ENCODE peak calls at places on chromosomes 2 and 18, in six cellular contexts. G is H1, B is A549, A is K562, R is endothelial cell of umbilical vein, S is HepG2. M is an unnamed sample.

GRCh38 chr2:236968101-236968886 is 117.4 kb upstream of the COPS8 start:
- DNase-seq in G (no peak), B (no peak), A (no peak), R (no peak), S (peak), M (no peak)

GRCh38 chr18:76699923-76700322 is 122.4 kb upstream of the ZNF236 start:
- DNase-seq in G (no peak), B (no peak), A (no peak), R (no peak), S (no peak), M (no peak)

GRCh38 chr2:178449700-178450573 is 1.0 kb downstream of the PRKRA start:
- DNase-seq in G (no peak), B (no peak), A (no peak), R (peak), S (peak), M (no peak)

GRCh38 chr2:58926112-58926511 is 685.0 kb upstream of the FANCL start:
- DNase-seq in G (no peak), B (no peak), A (no peak), R (no peak), S (no peak), M (no peak)

GRCh38 chr2:223760838-223761502 is 76.4 kb downstream of the AP1S3 start:
- DNase-seq in G (no peak), B (peak), A (no peak), R (peak), S (peak), M (peak)

GRCh38 chr2:240069846-240070245 is 16.5 kb upstream of the OR6B3 start:
- DNase-seq in G (no peak), B (no peak), A (no peak), R (no peak), S (no peak), M (no peak)

GRCh38 chr2:71466301-71467179 is 13.2 kb downstream of the DYSF start:
- DNase-seq in G (peak), B (peak), A (no peak), R (peak), S (no peak), M (peak)

GRCh38 chr18:3540805-3541548 is 91.0 kb downstream of the TGIF1 start:
- DNase-seq in G (no peak), B (no peak), A (no peak), R (no peak), S (no peak), M (no peak)

GRCh38 chr2:2861666-2862240 is 515.9 kb downstream of the EIPR1 start:
- DNase-seq in G (no peak), B (no peak), A (no peak), R (no peak), S (no peak), M (no peak)

GRCh38 chr2:9799729-9800632 is 43.3 kb upstream of the TAF1B start:
- DNase-seq in G (peak), B (peak), A (peak), R (peak), S (peak), M (peak)

GRCh38 chr2:111024496-111024895 is 96.2 kb upstream of the BCL2L11 start:
- DNase-seq in G (no peak), B (no peak), A (no peak), R (no peak), S (no peak), M (no peak)

GRCh38 chr18:47756364-47757016 is 174.0 kb downstream of the SMAD2 start:
- DNase-seq in G (peak), B (peak), A (peak), R (peak), S (peak), M (peak)

GRCh38 chr2:171185941-171186340 is 25.2 kb upstream of the TLK1 start:
- DNase-seq in G (no peak), B (no peak), A (no peak), R (no peak), S (no peak), M (no peak)

GRCh38 chr2:134447669-134448068 is 193.8 kb downstream of the MGAT5 start:
- DNase-seq in G (no peak), B (no peak), A (no peak), R (no peak), S (no peak), M (no peak)

GRCh38 chr2:145324748-145325147 is 804.8 kb upstream of the ZEB2 start:
- DNase-seq in G (no peak), B (no peak), A (no peak), R (no peak), S (no peak), M (no peak)

GRCh38 chr2:144320491-144320890 is 199.4 kb downstream of the ZEB2 start:
- DNase-seq in G (no peak), B (no peak), A (no peak), R (peak), S (no peak), M (no peak)

GRCh38 chr18:77118256-77119090 is 14.1 kb downstream of the MBP start:
- DNase-seq in G (no peak), B (no peak), A (no peak), R (no peak), S (no peak), M (no peak)

GRCh38 chr2:50658883-50659282 is 373.0 kb downstream of the NRXN1 start:
- DNase-seq in G (no peak), B (no peak), A (no peak), R (no peak), S (no peak), M (no peak)

GRCh38 chr2:128466377-128467175 is 147.9 kb upstream of the HS6ST1 start:
- DNase-seq in G (peak), B (no peak), A (no peak), R (no peak), S (no peak), M (no peak)

GRCh38 chr18:78991446-78991845 is 11.8 kb downstream of the SALL3 start:
- DNase-seq in G (no peak), B (no peak), A (no peak), R (no peak), S (no peak), M (no peak)

GRCh38 chr18:22169889-22170420 is 566 bp downstream of the GATA6 start:
- DNase-seq in G (no peak), B (no peak), A (peak), R (peak), S (peak), M (peak)

DNA sequence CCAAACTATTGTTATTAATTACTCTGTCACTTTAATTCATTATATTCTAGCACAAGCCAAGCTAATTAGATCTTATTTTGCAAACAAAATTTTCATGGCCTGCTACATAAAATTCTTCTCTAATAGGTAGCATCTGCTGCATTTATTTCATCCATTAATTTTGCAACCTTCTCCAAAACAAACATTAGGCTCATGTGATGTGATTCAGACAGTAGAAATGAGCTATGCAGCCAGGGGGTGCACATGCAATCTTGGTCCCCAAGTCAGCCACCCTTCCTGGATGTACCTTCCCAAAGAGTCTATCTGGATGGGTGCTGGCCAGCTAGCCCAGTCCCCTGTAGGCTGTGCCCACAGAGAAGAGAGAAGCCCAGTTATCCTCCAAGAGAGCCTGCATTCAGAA is 242.1 kb upstream of the OSR1 start:
- DNase-seq in G (no peak), B (no peak), A (no peak), R (no peak), S (no peak), M (no peak)
- TF ChIP-seq JUN in G (no peak), B (no peak), A (no peak), R (no peak), S (no peak), M (no peak)

GRCh38 chr2:109382236-109382930 is 231.4 kb downstream of the SEPTIN10 start:
- DNase-seq in G (peak), B (no peak), A (no peak), R (no peak), S (no peak), M (peak)
- TF ChIP-seq JUN in G (no peak), B (no peak), A (no peak), R (no peak), S (no peak), M (no peak)

GRCh38 chr2:155223781-155224406 is 525.4 kb downstream of the KCNJ3 start:
- DNase-seq in G (no peak), B (peak), A (no peak), R (peak), S (peak), M (no peak)
- TF ChIP-seq JUN in G (no peak), B (no peak), A (no peak), R (no peak), S (no peak), M (no peak)

GRCh38 chr18:52950153-52950552 is 610.2 kb downstream of the DCC start:
- DNase-seq in G (no peak), B (no peak), A (no peak), R (no peak), S (no peak), M (no peak)
- TF ChIP-seq JUN in G (no peak), B (no peak), A (no peak), R (no peak), S (no peak), M (no peak)

GRCh38 chr2:169452080-169452479 is 27.2 kb upstream of the BBS5 start:
- DNase-seq in G (no peak), B (peak), A (peak), R (peak), S (peak), M (no peak)
- TF ChIP-seq JUN in G (no peak), B (no peak), A (no peak), R (no peak), S (no peak), M (no peak)

GRCh38 chr2:232488097-232488711 is 570 bp upstream of the ECEL1 start:
- DNase-seq in G (peak), B (no peak), A (no peak), R (no peak), S (no peak), M (peak)
- TF ChIP-seq JUN in G (no peak), B (no peak), A (no peak), R (no peak), S (no peak), M (no peak)

DNA sequence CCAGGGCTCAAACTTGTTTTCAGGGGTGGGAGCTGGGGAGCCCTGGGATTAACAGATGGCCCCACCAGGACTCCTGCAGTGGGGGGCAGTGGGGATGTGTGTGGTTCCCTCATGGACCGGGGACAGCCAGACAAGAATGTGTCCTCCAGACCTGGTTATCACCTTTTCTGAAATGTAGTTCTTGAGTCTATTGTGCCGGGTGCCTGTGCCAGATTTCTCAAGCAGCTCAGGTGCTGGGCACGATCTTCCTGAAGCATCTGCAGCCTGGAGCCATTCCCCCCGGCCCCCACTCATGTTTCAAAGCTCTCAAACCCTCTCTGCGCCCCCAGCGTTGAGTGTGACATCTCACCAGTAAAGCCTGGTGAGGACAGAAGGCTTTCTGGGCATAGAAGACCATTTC is 48.4 kb upstream of the HAAO start:
- DNase-seq in G (no peak), B (no peak), A (no peak), R (no peak), S (no peak), M (no peak)
- TF ChIP-seq JUN in G (no peak), B (no peak), A (no peak), R (no peak), S (no peak), M (no peak)

DNA sequence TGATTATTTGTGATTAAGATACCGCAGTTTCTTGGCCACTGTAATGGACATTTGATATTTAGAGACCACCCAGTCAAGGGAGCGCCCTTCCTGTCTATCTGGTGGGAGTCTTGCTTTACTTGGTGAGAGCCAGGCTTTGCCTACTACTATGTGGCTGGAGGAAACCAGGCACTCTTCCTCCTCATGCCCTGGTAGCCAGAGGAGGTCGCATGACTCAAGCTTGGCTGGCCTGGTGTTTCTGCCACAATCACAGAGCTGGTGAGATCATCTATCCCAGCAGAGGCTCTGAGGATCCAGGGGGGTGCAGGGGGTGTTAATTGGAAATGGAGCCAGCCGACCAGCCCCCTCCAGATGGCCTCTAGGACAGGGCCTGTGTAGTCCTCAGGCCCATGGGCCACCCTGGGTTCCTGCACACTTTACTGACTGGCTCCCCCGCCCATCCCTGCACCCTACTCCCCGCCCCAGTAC is 46.8 kb upstream of the BIN1 start:
- DNase-seq in G (no peak), B (peak), A (no peak), R (peak), S (no peak), M (no peak)
- TF ChIP-seq JUN in G (no peak), B (no peak), A (no peak), R (no peak), S (no peak), M (no peak)

GRCh38 chr18:66599190-66599589 is 4.7 kb downstream of the CDH19 start:
- DNase-seq in G (no peak), B (peak), A (no peak), R (peak), S (peak), M (no peak)

GRCh38 chr18:66607632-66608031 is 3.7 kb upstream of the CDH19 start:
- DNase-seq in G (no peak), B (no peak), A (no peak), R (no peak), S (no peak), M (no peak)

GRCh38 chr18:66601649-66602048 is 2.2 kb downstream of the CDH19 start:
- DNase-seq in G (no peak), B (no peak), A (no peak), R (no peak), S (no peak), M (no peak)

GRCh38 chr18:66603941-66604627 is at the start of gene CDH19:
- DNase-seq in G (no peak), B (peak), A (no peak), R (no peak), S (peak), M (no peak)
- TF ChIP-seq JUN in G (no peak), B (no peak), A (no peak), R (no peak), S (no peak), M (no peak)

GRCh38 chr2:238262496-238263122 is 22.8 kb upstream of the HES6 start:
- DNase-seq in G (no peak), B (no peak), A (no peak), R (no peak), S (no peak), M (no peak)
- TF ChIP-seq JUN in G (no peak), B (no peak), A (no peak), R (no peak), S (no peak), M (no peak)